ENCODE peak calls at places on chromosomes 4 and X, in five cellular contexts. One of them, this sample, is unnamed.

GRCh38 chr4:172042714-172043114 is 229.5 kb downstream of the GALNTL6 start:
- DNase-seq in H1: no peak
- DNase-seq in H9: no peak
- DNase-seq in trophoblast cell: peak
- DNase-seq in neuronal stem cell: no peak
- DNase-seq in this sample: no peak

GRCh38 chrX:9995855-9996339 is 28.7 kb downstream of the CLDN34 start:
- DNase-seq in trophoblast cell: peak
- DNase-seq in H9: peak
- DNase-seq in neuronal stem cell: no peak
- DNase-seq in H1: peak
- DNase-seq in this sample: peak

GRCh38 chrX:42102586-42103282 is 179.4 kb upstream of the CASK start:
- DNase-seq in H9: no peak
- DNase-seq in H1: no peak
- DNase-seq in neuronal stem cell: no peak
- DNase-seq in trophoblast cell: peak
- DNase-seq in this sample: no peak

GRCh38 chr4:164136181-164136616 is 617.7 kb upstream of the SMIM31 start:
- DNase-seq in trophoblast cell: no peak
- DNase-seq in H1: no peak
- DNase-seq in H9: no peak
- DNase-seq in neuronal stem cell: no peak
- DNase-seq in this sample: peak

GRCh38 chr4:170089743-170090666 is at the start of gene AADAT:
- DNase-seq in neuronal stem cell: peak
- DNase-seq in H9: peak
- DNase-seq in trophoblast cell: peak
- DNase-seq in H1: peak
- DNase-seq in this sample: peak

GRCh38 chr4:154743683-154744340 is at the start of gene LRAT:
- DNase-seq in trophoblast cell: no peak
- DNase-seq in neuronal stem cell: no peak
- DNase-seq in H1: peak
- DNase-seq in H9: peak
- DNase-seq in this sample: no peak

GRCh38 chr4:6493668-6494304 is 21.4 kb upstream of the PPP2R2C start:
- DNase-seq in H1: no peak
- DNase-seq in neuronal stem cell: peak
- DNase-seq in trophoblast cell: no peak
- DNase-seq in H9: peak
- DNase-seq in this sample: no peak

GRCh38 chr4:148926861-148927260 is 484.6 kb upstream of the NR3C2 start:
- DNase-seq in trophoblast cell: peak
- DNase-seq in H9: no peak
- DNase-seq in neuronal stem cell: no peak
- DNase-seq in H1: no peak
- DNase-seq in this sample: no peak

GRCh38 chr4:167196386-167196785 is 37.9 kb downstream of the SPOCK3 start:
- DNase-seq in neuronal stem cell: no peak
- DNase-seq in H1: no peak
- DNase-seq in H9: no peak
- DNase-seq in trophoblast cell: no peak
- DNase-seq in this sample: peak

GRCh38 chrX:119552508-119552907 is 12.7 kb downstream of the STEEP1 start:
- DNase-seq in H1: no peak
- DNase-seq in H9: no peak
- DNase-seq in trophoblast cell: peak
- DNase-seq in neuronal stem cell: no peak
- DNase-seq in this sample: no peak

GRCh38 chr4:70895846-70896435 is 6.2 kb upstream of the MOB1B start:
- DNase-seq in trophoblast cell: no peak
- DNase-seq in H1: no peak
- DNase-seq in neuronal stem cell: no peak
- DNase-seq in H9: no peak
- DNase-seq in this sample: peak

GRCh38 chrX:68703369-68703768 is 55.9 kb downstream of the STARD8 start:
- DNase-seq in trophoblast cell: no peak
- DNase-seq in neuronal stem cell: no peak
- DNase-seq in H9: peak
- DNase-seq in H1: no peak
- DNase-seq in this sample: no peak

GRCh38 chrX:46573896-46574336 is 351 bp downstream of the CHST7 start:
- DNase-seq in H9: peak
- DNase-seq in trophoblast cell: peak
- DNase-seq in H1: no peak
- DNase-seq in neuronal stem cell: peak
- DNase-seq in this sample: peak

GRCh38 chr4:140186651-140187315 is 32.8 kb upstream of the MAML3 start:
- DNase-seq in H1: no peak
- DNase-seq in H9: no peak
- DNase-seq in trophoblast cell: peak
- DNase-seq in neuronal stem cell: no peak
- DNase-seq in this sample: peak

GRCh38 chrX:1453951-1454785 is 1.5 kb upstream of the ASMTL start:
- DNase-seq in neuronal stem cell: peak
- DNase-seq in H9: peak
- DNase-seq in H1: peak
- DNase-seq in trophoblast cell: peak
- DNase-seq in this sample: peak

GRCh38 chr4:140081582-140082398 is 72.2 kb downstream of the MAML3 start:
- DNase-seq in H1: no peak
- DNase-seq in trophoblast cell: peak
- DNase-seq in H9: no peak
- DNase-seq in neuronal stem cell: no peak
- DNase-seq in this sample: peak

GRCh38 chr4:180106997-180107396 is 2136.2 kb upstream of the TENM3 start:
- DNase-seq in H1: no peak
- DNase-seq in neuronal stem cell: no peak
- DNase-seq in H9: no peak
- DNase-seq in trophoblast cell: no peak
- DNase-seq in this sample: no peak

GRCh38 chr4:149896428-149896827 is 80.8 kb upstream of the IQCM start:
- DNase-seq in H1: no peak
- DNase-seq in H9: no peak
- DNase-seq in trophoblast cell: peak
- DNase-seq in neuronal stem cell: no peak
- DNase-seq in this sample: peak

GRCh38 chr4:157052429-157053040 is 23.4 kb upstream of the GLRB start:
- DNase-seq in neuronal stem cell: no peak
- DNase-seq in H9: peak
- DNase-seq in trophoblast cell: no peak
- DNase-seq in H1: no peak
- DNase-seq in this sample: no peak

GRCh38 chr4:165986956-165987698 is 114.1 kb downstream of the TLL1 start:
- DNase-seq in H9: no peak
- DNase-seq in H1: no peak
- DNase-seq in trophoblast cell: no peak
- DNase-seq in neuronal stem cell: no peak
- DNase-seq in this sample: no peak

GRCh38 chr4:74391890-74392478 is 27.0 kb downstream of the EREG start:
- DNase-seq in H1: no peak
- DNase-seq in neuronal stem cell: no peak
- DNase-seq in trophoblast cell: no peak
- DNase-seq in H9: no peak
- DNase-seq in this sample: no peak

GRCh38 chr4:104302731-104303130 is 192.0 kb downstream of the CXXC4 start:
- DNase-seq in H9: no peak
- DNase-seq in neuronal stem cell: no peak
- DNase-seq in H1: no peak
- DNase-seq in trophoblast cell: no peak
- DNase-seq in this sample: no peak

GRCh38 chr4:26263165-26263564 is 57.6 kb upstream of the RBPJ start:
- DNase-seq in H1: no peak
- DNase-seq in H9: peak
- DNase-seq in neuronal stem cell: no peak
- DNase-seq in trophoblast cell: peak
- DNase-seq in this sample: no peak

GRCh38 chrX:13689519-13690211 is 737 bp downstream of the RAB9A start:
- DNase-seq in neuronal stem cell: no peak
- DNase-seq in H1: no peak
- DNase-seq in H9: no peak
- DNase-seq in trophoblast cell: peak
- DNase-seq in this sample: peak

DNA sequence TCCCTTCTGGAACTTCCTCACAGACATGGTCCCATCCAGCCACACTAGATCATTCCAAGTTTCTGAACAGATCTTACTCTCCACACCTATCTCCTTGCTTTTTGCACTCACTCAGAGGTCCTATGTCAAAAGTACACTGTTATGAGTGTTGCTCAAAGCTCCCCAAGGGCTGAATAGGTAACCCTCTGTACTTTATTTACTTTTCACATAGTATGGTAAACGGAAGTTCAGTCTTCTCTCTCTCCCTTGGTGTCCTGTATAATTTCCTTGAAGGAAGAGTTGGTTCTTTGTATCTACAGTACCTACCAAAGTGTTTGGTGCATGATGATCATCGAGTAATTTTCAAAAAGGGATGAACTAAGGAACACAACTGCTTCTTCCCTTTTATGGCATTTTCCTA is 74.4 kb downstream of the ARHGEF38 start:
- DNase-seq in trophoblast cell: no peak
- DNase-seq in neuronal stem cell: no peak
- DNase-seq in H1: no peak
- DNase-seq in H9: no peak
- DNase-seq in this sample: no peak
- H2BK12ac ChIP-seq in trophoblast cell: no peak
- H2BK12ac ChIP-seq in neuronal stem cell: no peak
- H2BK12ac ChIP-seq in H1: no peak
- H2BK12ac ChIP-seq in H9: no peak
- H2BK12ac ChIP-seq in this sample: no peak

GRCh38 chrX:45196701-45197100 is 4.0 kb downstream of the DIPK2B start:
- DNase-seq in trophoblast cell: no peak
- DNase-seq in H1: no peak
- DNase-seq in H9: no peak
- DNase-seq in neuronal stem cell: no peak
- DNase-seq in this sample: no peak
- H3K18ac ChIP-seq in trophoblast cell: no peak
- H3K18ac ChIP-seq in H1: no peak
- H3K18ac ChIP-seq in H9: no peak
- H3K18ac ChIP-seq in neuronal stem cell: no peak
- H3K18ac ChIP-seq in this sample: no peak

GRCh38 chr4:102252171-102252570 is 93.1 kb downstream of the SLC39A8 start:
- DNase-seq in trophoblast cell: no peak
- DNase-seq in neuronal stem cell: no peak
- DNase-seq in H1: no peak
- DNase-seq in H9: no peak
- DNase-seq in this sample: no peak

GRCh38 chr4:102246416-102246815 is 98.9 kb downstream of the SLC39A8 start:
- DNase-seq in neuronal stem cell: no peak
- DNase-seq in H9: no peak
- DNase-seq in H1: no peak
- DNase-seq in trophoblast cell: peak
- DNase-seq in this sample: no peak

GRCh38 chr4:102247041-102247440 is 98.2 kb downstream of the SLC39A8 start:
- DNase-seq in trophoblast cell: no peak
- DNase-seq in neuronal stem cell: no peak
- DNase-seq in H1: no peak
- DNase-seq in H9: no peak
- DNase-seq in this sample: no peak

GRCh38 chr4:102253860-102254259 is 91.4 kb downstream of the SLC39A8 start:
- DNase-seq in H1: no peak
- DNase-seq in neuronal stem cell: no peak
- DNase-seq in trophoblast cell: no peak
- DNase-seq in H9: no peak
- DNase-seq in this sample: no peak

DNA sequence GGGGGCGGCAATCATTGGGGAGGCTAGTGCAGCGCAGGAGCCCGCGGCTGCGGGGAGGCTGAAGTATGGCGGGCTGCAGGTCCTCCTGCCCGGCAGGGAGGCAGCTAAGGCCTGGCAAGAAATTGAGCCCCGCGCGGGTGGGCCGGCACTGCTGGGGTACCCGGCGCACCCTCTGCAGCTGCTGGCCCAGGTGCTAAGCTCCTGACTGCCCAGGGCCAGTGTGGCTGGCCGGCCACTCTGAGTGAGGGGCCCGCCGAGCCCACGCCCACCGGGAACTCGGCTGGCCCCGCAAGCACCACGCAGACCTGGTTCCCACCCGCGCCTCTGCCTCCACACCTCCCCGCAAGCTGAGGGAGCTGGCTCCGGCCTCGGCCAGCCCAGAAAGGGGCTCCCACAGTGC is 94.9 kb downstream of the SLC39A8 start:
- DNase-seq in H9: no peak
- DNase-seq in neuronal stem cell: no peak
- DNase-seq in H1: no peak
- DNase-seq in trophoblast cell: no peak
- DNase-seq in this sample: no peak
- H2BK12ac ChIP-seq in H9: no peak
- H2BK12ac ChIP-seq in neuronal stem cell: peak
- H2BK12ac ChIP-seq in H1: no peak
- H2BK12ac ChIP-seq in trophoblast cell: no peak
- H2BK12ac ChIP-seq in this sample: no peak

GRCh38 chrX:23745786-23746185 is 2.7 kb upstream of the ACOT9 start:
- DNase-seq in trophoblast cell: no peak
- DNase-seq in neuronal stem cell: no peak
- DNase-seq in H9: no peak
- DNase-seq in H1: no peak
- DNase-seq in this sample: no peak

GRCh38 chrX:23737413-23737812 is 5.7 kb downstream of the ACOT9 start:
- DNase-seq in neuronal stem cell: no peak
- DNase-seq in H1: no peak
- DNase-seq in H9: no peak
- DNase-seq in trophoblast cell: no peak
- DNase-seq in this sample: peak

GRCh38 chrX:23742174-23742692 is 843 bp downstream of the ACOT9 start:
- DNase-seq in trophoblast cell: peak
- DNase-seq in H9: peak
- DNase-seq in neuronal stem cell: no peak
- DNase-seq in H1: peak
- DNase-seq in this sample: peak

DNA sequence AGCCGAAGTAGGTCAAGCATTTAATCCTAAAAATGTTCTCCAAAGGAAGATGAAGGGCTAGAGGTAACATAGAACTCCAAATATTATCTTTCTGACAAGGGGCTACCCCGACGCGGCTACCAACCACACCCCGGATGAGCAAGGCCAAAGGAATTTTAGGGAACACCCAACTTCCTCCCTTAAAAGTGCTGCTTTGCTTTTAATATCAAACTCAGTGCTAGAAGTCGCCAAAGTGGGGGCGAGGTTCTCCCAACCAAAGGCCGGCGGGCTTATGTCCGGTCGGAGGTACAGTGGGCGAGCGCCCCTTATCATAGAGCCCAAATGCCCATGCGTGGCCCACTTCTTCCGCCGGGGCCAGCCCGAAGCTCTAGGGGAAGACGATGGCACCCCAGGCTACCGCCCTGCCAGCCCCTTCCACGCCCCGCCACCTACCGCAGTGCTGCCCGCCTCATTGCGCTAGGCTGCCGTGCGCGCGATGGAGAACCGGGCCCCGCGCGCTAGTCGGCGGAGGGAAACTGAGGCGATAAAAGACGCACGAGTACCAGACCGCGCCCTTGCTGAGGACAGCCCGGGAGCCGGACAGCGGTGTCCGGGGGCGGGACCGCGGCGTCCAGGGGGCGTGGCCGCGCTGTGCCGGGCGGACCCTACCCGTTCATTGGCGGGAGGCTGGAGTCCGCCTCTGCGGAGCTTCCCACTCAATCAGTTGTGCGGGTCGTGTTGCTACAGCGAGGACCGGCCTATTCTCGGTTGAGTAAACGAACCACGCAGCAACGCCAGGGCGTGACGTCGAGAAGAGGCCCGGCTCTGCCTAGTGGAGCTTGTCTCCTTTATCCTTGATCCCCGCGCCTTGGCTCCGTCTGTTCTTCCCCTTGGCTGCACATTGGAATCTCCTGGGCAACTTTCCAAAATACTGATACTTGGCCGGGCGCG is at the start of gene ACOT9:
- DNase-seq in trophoblast cell: peak
- DNase-seq in H9: peak
- DNase-seq in neuronal stem cell: peak
- DNase-seq in H1: peak
- DNase-seq in this sample: peak
- H3K18ac ChIP-seq in trophoblast cell: peak
- H3K18ac ChIP-seq in H9: no peak
- H3K18ac ChIP-seq in neuronal stem cell: peak
- H3K18ac ChIP-seq in H1: no peak
- H3K18ac ChIP-seq in this sample: peak